ENCODE peak calls at places on chromosomes 11 and 22, in nine cellular contexts. One of them, this sample, is unnamed.

GRCh38 chr11:17578958-17579357 is 31.9 kb downstream of the OTOG start:
- DNase-seq in cardiac fibroblast: no peak
- DNase-seq in AG09309: no peak
- DNase-seq in adrenal gland: no peak
- DNase-seq in osteoblast: no peak
- DNase-seq in AG09319: no peak
- DNase-seq in epithelial cell of proximal tubule: no peak
- DNase-seq in upper lobe of left lung: no peak
- DNase-seq in tibial artery: no peak
- DNase-seq in this sample: no peak

GRCh38 chr22:49724030-49724892 is 103.4 kb downstream of the BRD1 start:
- DNase-seq in cardiac fibroblast: no peak
- DNase-seq in AG09309: no peak
- DNase-seq in adrenal gland: no peak
- DNase-seq in osteoblast: peak
- DNase-seq in AG09319: no peak
- DNase-seq in epithelial cell of proximal tubule: no peak
- DNase-seq in upper lobe of left lung: no peak
- DNase-seq in tibial artery: peak
- DNase-seq in this sample: no peak

GRCh38 chr22:50576070-50576469 is 2.2 kb downstream of the CPT1B start:
- DNase-seq in cardiac fibroblast: peak
- DNase-seq in AG09309: peak
- DNase-seq in adrenal gland: no peak
- DNase-seq in osteoblast: peak
- DNase-seq in AG09319: no peak
- DNase-seq in epithelial cell of proximal tubule: no peak
- DNase-seq in upper lobe of left lung: no peak
- DNase-seq in tibial artery: peak
- DNase-seq in this sample: no peak

GRCh38 chr11:8610532-8611116 is 16.6 kb upstream of the STK33 start:
- DNase-seq in cardiac fibroblast: no peak
- DNase-seq in AG09309: no peak
- DNase-seq in adrenal gland: peak
- DNase-seq in osteoblast: no peak
- DNase-seq in AG09319: no peak
- DNase-seq in epithelial cell of proximal tubule: no peak
- DNase-seq in upper lobe of left lung: no peak
- DNase-seq in tibial artery: no peak
- DNase-seq in this sample: no peak

GRCh38 chr11:78419327-78419726 is 1.7 kb upstream of the GAB2 start:
- DNase-seq in cardiac fibroblast: peak
- DNase-seq in AG09309: peak
- DNase-seq in adrenal gland: peak
- DNase-seq in osteoblast: peak
- DNase-seq in AG09319: peak
- DNase-seq in epithelial cell of proximal tubule: peak
- DNase-seq in upper lobe of left lung: peak
- DNase-seq in tibial artery: peak
- DNase-seq in this sample: no peak

GRCh38 chr22:24137595-24137994 is 43.7 kb upstream of the SUSD2 start:
- DNase-seq in cardiac fibroblast: peak
- DNase-seq in AG09309: no peak
- DNase-seq in adrenal gland: no peak
- DNase-seq in osteoblast: peak
- DNase-seq in AG09319: peak
- DNase-seq in epithelial cell of proximal tubule: no peak
- DNase-seq in upper lobe of left lung: no peak
- DNase-seq in tibial artery: no peak
- DNase-seq in this sample: no peak

GRCh38 chr22:44591146-44591790 is 93.2 kb upstream of the RTL6 start:
- DNase-seq in cardiac fibroblast: no peak
- DNase-seq in AG09309: no peak
- DNase-seq in adrenal gland: no peak
- DNase-seq in osteoblast: peak
- DNase-seq in AG09319: no peak
- DNase-seq in epithelial cell of proximal tubule: no peak
- DNase-seq in upper lobe of left lung: no peak
- DNase-seq in tibial artery: no peak
- DNase-seq in this sample: no peak

GRCh38 chr11:74663315-74663714 is 67.9 kb downstream of the CHRDL2 start:
- DNase-seq in cardiac fibroblast: no peak
- DNase-seq in AG09309: no peak
- DNase-seq in adrenal gland: no peak
- DNase-seq in osteoblast: no peak
- DNase-seq in AG09319: no peak
- DNase-seq in epithelial cell of proximal tubule: no peak
- DNase-seq in upper lobe of left lung: no peak
- DNase-seq in tibial artery: no peak
- DNase-seq in this sample: no peak

GRCh38 chr22:36467042-36467810 is 14.2 kb downstream of the TXN2 start:
- DNase-seq in cardiac fibroblast: peak
- DNase-seq in AG09309: no peak
- DNase-seq in adrenal gland: no peak
- DNase-seq in osteoblast: no peak
- DNase-seq in AG09319: no peak
- DNase-seq in epithelial cell of proximal tubule: no peak
- DNase-seq in upper lobe of left lung: peak
- DNase-seq in tibial artery: peak
- DNase-seq in this sample: no peak

GRCh38 chr11:65047581-65048422 is 6.8 kb downstream of the SAC3D1 start:
- DNase-seq in cardiac fibroblast: no peak
- DNase-seq in AG09309: no peak
- DNase-seq in adrenal gland: no peak
- DNase-seq in osteoblast: peak
- DNase-seq in AG09319: no peak
- DNase-seq in epithelial cell of proximal tubule: no peak
- DNase-seq in upper lobe of left lung: no peak
- DNase-seq in tibial artery: no peak
- DNase-seq in this sample: peak

GRCh38 chr11:94028436-94028835 is 7.3 kb downstream of the HEPHL1 start:
- DNase-seq in cardiac fibroblast: peak
- DNase-seq in AG09309: peak
- DNase-seq in adrenal gland: no peak
- DNase-seq in osteoblast: no peak
- DNase-seq in AG09319: peak
- DNase-seq in epithelial cell of proximal tubule: peak
- DNase-seq in upper lobe of left lung: no peak
- DNase-seq in tibial artery: no peak
- DNase-seq in this sample: no peak

GRCh38 chr22:44301039-44301438 is 11.7 kb downstream of the SHISAL1 start:
- DNase-seq in cardiac fibroblast: no peak
- DNase-seq in AG09309: no peak
- DNase-seq in adrenal gland: no peak
- DNase-seq in osteoblast: no peak
- DNase-seq in AG09319: no peak
- DNase-seq in epithelial cell of proximal tubule: no peak
- DNase-seq in upper lobe of left lung: no peak
- DNase-seq in tibial artery: no peak
- DNase-seq in this sample: no peak

GRCh38 chr11:42841563-42841962 is 470.2 kb upstream of the API5 start:
- DNase-seq in cardiac fibroblast: no peak
- DNase-seq in AG09309: no peak
- DNase-seq in adrenal gland: no peak
- DNase-seq in osteoblast: no peak
- DNase-seq in AG09319: no peak
- DNase-seq in epithelial cell of proximal tubule: no peak
- DNase-seq in upper lobe of left lung: no peak
- DNase-seq in tibial artery: no peak
- DNase-seq in this sample: no peak

GRCh38 chr11:64558065-64558745 is 32.8 kb upstream of the SLC22A12 start:
- DNase-seq in cardiac fibroblast: no peak
- DNase-seq in AG09309: no peak
- DNase-seq in adrenal gland: no peak
- DNase-seq in osteoblast: peak
- DNase-seq in AG09319: no peak
- DNase-seq in epithelial cell of proximal tubule: no peak
- DNase-seq in upper lobe of left lung: no peak
- DNase-seq in tibial artery: no peak
- DNase-seq in this sample: no peak

GRCh38 chr11:61682093-61682732 is 2.0 kb downstream of the DAGLA start:
- DNase-seq in cardiac fibroblast: peak
- DNase-seq in AG09309: no peak
- DNase-seq in adrenal gland: peak
- DNase-seq in osteoblast: peak
- DNase-seq in AG09319: no peak
- DNase-seq in epithelial cell of proximal tubule: no peak
- DNase-seq in upper lobe of left lung: no peak
- DNase-seq in tibial artery: no peak
- DNase-seq in this sample: no peak

GRCh38 chr11:114289779-114290178 is 6.4 kb upstream of the NNMT start:
- DNase-seq in cardiac fibroblast: no peak
- DNase-seq in AG09309: no peak
- DNase-seq in adrenal gland: no peak
- DNase-seq in osteoblast: no peak
- DNase-seq in AG09319: no peak
- DNase-seq in epithelial cell of proximal tubule: no peak
- DNase-seq in upper lobe of left lung: no peak
- DNase-seq in tibial artery: no peak
- DNase-seq in this sample: no peak

DNA sequence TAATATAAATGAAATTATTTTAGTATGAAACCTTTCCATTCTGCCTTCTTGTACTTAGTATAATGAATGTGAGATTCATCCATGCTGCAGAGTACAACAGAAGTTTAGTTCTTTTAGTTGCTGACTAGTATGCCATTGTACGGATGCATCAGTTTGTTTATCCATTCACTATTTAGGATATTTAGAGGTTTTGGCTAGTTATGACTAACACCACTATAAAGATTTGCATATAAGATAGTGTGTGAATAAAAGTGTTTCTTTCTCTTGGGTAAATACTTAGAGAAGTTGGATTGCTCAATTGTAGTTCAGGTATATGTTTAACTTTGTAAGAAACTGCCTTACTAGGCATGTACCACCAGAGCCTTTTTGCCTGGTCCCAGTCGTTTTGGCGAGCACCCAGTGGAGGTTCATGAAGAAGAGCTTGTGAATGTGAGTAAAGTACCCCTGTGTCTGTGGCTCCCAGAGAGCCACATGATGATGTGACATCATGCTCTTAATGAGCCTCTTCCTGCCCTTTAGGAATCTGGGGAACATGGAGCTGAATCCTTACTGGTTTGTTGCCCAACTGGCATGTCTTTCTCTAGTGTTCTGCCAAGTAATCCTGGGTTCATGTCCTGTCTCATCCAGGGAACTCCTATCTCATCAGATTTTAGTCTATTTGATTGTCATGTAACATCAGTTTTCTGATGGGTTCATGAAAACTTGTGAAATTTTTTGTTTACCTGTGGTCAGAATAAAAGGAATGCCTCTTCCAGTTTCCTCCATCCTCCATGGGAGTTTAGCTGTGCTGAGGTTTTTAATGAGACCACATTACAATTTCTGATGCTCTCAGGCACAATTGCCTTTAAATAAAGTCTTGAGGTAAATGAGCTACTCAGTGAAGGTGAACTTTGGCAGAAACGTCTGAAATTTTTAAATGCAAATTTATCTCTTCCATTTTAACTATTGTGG is 234.8 kb downstream of the CASP12 start:
- DNase-seq in cardiac fibroblast: peak
- DNase-seq in AG09309: no peak
- DNase-seq in adrenal gland: no peak
- DNase-seq in osteoblast: no peak
- DNase-seq in AG09319: no peak
- DNase-seq in epithelial cell of proximal tubule: peak
- DNase-seq in upper lobe of left lung: no peak
- DNase-seq in tibial artery: no peak
- DNase-seq in this sample: no peak
- TF ChIP-seq CTCF in cardiac fibroblast: no peak
- TF ChIP-seq CTCF in AG09309: no peak
- TF ChIP-seq CTCF in adrenal gland: no peak
- TF ChIP-seq CTCF in osteoblast: no peak
- TF ChIP-seq CTCF in AG09319: no peak
- TF ChIP-seq CTCF in epithelial cell of proximal tubule: no peak
- TF ChIP-seq CTCF in upper lobe of left lung: no peak
- TF ChIP-seq CTCF in tibial artery: no peak
- TF ChIP-seq CTCF in this sample: no peak

DNA sequence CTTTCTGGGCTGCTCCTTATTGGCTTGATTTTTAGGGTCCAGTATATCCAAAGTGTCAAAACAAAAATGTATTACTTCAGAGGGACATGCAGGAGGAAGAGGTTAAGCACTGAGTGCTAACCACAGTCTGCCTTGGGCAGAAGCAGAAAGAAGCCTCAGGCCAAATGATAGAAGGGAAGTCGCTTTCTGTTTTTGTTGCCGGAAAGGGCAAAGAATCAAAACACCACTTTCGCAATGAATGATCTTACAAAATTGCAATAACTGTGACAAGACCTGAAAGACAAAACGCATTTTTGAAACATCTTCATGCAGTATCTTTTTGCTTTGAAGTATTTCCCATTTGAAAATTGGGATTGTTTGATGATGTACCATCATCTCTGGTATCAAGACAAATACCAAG is 70.1 kb upstream of the PICALM start:
- DNase-seq in cardiac fibroblast: no peak
- DNase-seq in AG09309: no peak
- DNase-seq in adrenal gland: no peak
- DNase-seq in osteoblast: no peak
- DNase-seq in AG09319: no peak
- DNase-seq in epithelial cell of proximal tubule: no peak
- DNase-seq in upper lobe of left lung: peak
- DNase-seq in tibial artery: no peak
- DNase-seq in this sample: peak
- TF ChIP-seq CTCF in cardiac fibroblast: no peak
- TF ChIP-seq CTCF in AG09309: no peak
- TF ChIP-seq CTCF in adrenal gland: no peak
- TF ChIP-seq CTCF in osteoblast: no peak
- TF ChIP-seq CTCF in AG09319: no peak
- TF ChIP-seq CTCF in epithelial cell of proximal tubule: no peak
- TF ChIP-seq CTCF in upper lobe of left lung: no peak
- TF ChIP-seq CTCF in tibial artery: no peak
- TF ChIP-seq CTCF in this sample: no peak

DNA sequence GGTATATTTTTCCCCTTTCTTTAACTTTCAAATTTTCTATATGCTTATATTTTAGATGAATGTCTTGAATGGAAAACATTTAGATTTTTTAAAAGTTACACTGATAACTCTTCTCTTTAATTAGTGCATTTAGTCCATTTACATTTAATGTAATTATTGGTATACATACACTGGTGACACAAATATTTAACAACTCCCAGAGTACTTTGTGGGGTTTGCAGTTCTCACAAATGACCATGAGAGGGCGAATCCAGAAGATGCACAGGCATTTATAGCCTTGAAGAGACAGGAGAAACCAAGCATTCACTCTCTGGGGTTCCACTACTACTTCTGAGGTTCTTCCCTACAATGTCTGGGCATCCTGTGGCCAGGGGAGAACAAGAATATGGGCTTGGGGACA is 125.1 kb downstream of the TIMP3 start:
- DNase-seq in cardiac fibroblast: peak
- DNase-seq in AG09309: no peak
- DNase-seq in adrenal gland: no peak
- DNase-seq in osteoblast: no peak
- DNase-seq in AG09319: no peak
- DNase-seq in epithelial cell of proximal tubule: no peak
- DNase-seq in upper lobe of left lung: no peak
- DNase-seq in tibial artery: no peak
- DNase-seq in this sample: peak
- TF ChIP-seq CTCF in cardiac fibroblast: peak
- TF ChIP-seq CTCF in AG09309: peak
- TF ChIP-seq CTCF in adrenal gland: peak
- TF ChIP-seq CTCF in osteoblast: peak
- TF ChIP-seq CTCF in AG09319: peak
- TF ChIP-seq CTCF in epithelial cell of proximal tubule: peak
- TF ChIP-seq CTCF in upper lobe of left lung: peak
- TF ChIP-seq CTCF in tibial artery: peak
- TF ChIP-seq CTCF in this sample: peak

GRCh38 chr11:118996926-118997626 is 862 bp upstream of the CENATAC start:
- DNase-seq in cardiac fibroblast: peak
- DNase-seq in AG09309: no peak
- DNase-seq in adrenal gland: no peak
- DNase-seq in osteoblast: peak
- DNase-seq in AG09319: no peak
- DNase-seq in epithelial cell of proximal tubule: no peak
- DNase-seq in upper lobe of left lung: no peak
- DNase-seq in tibial artery: no peak
- DNase-seq in this sample: peak
- TF ChIP-seq CTCF in cardiac fibroblast: peak
- TF ChIP-seq CTCF in AG09309: peak
- TF ChIP-seq CTCF in adrenal gland: no peak
- TF ChIP-seq CTCF in osteoblast: peak
- TF ChIP-seq CTCF in AG09319: peak
- TF ChIP-seq CTCF in epithelial cell of proximal tubule: no peak
- TF ChIP-seq CTCF in upper lobe of left lung: no peak
- TF ChIP-seq CTCF in tibial artery: peak
- TF ChIP-seq CTCF in this sample: peak